ENCODE peak calls at places on chromosomes 1 and 21, in four cellular contexts. E is keratinocyte, M is tibial nerve, O is esophagus squamous epithelium. J is an unnamed sample.
A peak's percentile ranks its signal among the peaks of the same experiment; 100 is the strongest.

GRCh38 chr1:94048413-94049164 is 72.4 kb downstream of the ABCA4 start:
- DNase-seq in E (no peak), M (no peak), O (no peak), J (no peak)

GRCh38 chr1:79128726-79129125 is 122.2 kb upstream of the ADGRL4 start:
- DNase-seq in E (no peak), M (no peak), O (no peak), J (no peak)

GRCh38 chr1:23727362-23727811 is 15.9 kb upstream of the ELOA start:
- DNase-seq in E (no peak), M (peak; percentile 60), O (no peak), J (peak; percentile 39)

GRCh38 chr1:31787261-31787660 is 23.1 kb upstream of the ADGRB2 start:
- DNase-seq in E (no peak), M (no peak), O (no peak), J (no peak)

GRCh38 chr1:243325305-243325890 is 69.6 kb downstream of the SDCCAG8 start:
- DNase-seq in E (peak; percentile 30), M (peak; percentile 75), O (no peak), J (no peak)

GRCh38 chr1:172163479-172164215 is 256.8 kb upstream of the C1orf105 start:
- DNase-seq in E (no peak), M (no peak), O (no peak), J (no peak)

GRCh38 chr21:29436143-29436542 is 137.4 kb downstream of the BACH1 start:
- DNase-seq in E (no peak), M (no peak), O (no peak), J (no peak)

GRCh38 chr1:86119214-86119764 is 37.3 kb downstream of the COL24A1 start:
- DNase-seq in E (no peak), M (no peak), O (no peak), J (no peak)

GRCh38 chr1:92342401-92342800 is 43.5 kb downstream of the RPAP2 start:
- DNase-seq in E (no peak), M (no peak), O (no peak), J (no peak)

GRCh38 chr1:156242738-156243137 is 754 bp downstream of the BGLAP start:
- DNase-seq in E (no peak), M (no peak), O (no peak), J (no peak)

GRCh38 chr1:228045871-228046270 is 36.6 kb upstream of the ARF1 start:
- DNase-seq in E (no peak), M (no peak), O (no peak), J (no peak)

GRCh38 chr1:218886472-218886871 is 287.2 kb upstream of the LYPLAL1 start:
- DNase-seq in E (no peak), M (peak; percentile 58), O (no peak), J (no peak)

GRCh38 chr1:6511461-6512244 is 20.2 kb upstream of the PLEKHG5 start:
- DNase-seq in E (no peak), M (no peak), O (no peak), J (no peak)

GRCh38 chr1:41791667-41792484 is 126.8 kb downstream of the HIVEP3 start:
- DNase-seq in E (no peak), M (no peak), O (no peak), J (no peak)

GRCh38 chr1:9717193-9718005 is 65.9 kb downstream of the PIK3CD start:
- DNase-seq in E (no peak), M (peak; percentile 63), O (peak; percentile 70), J (no peak)

GRCh38 chr1:241998412-241998921 is 431 bp downstream of the MAP1LC3C start:
- DNase-seq in E (peak; percentile 57), M (peak; percentile 80), O (no peak), J (peak; percentile 47)

GRCh38 chr1:226574591-226575435 is 26.2 kb downstream of the STUM start:
- DNase-seq in E (no peak), M (no peak), O (no peak), J (no peak)

GRCh38 chr1:179003474-179004066 is 22.1 kb upstream of the FAM20B start:
- DNase-seq in E (no peak), M (no peak), O (no peak), J (no peak)

GRCh38 chr1:212401838-212402582 is 12.7 kb downstream of the PACC1 start:
- DNase-seq in E (peak; percentile 68), M (no peak), O (no peak), J (no peak)

GRCh38 chr1:81126989-81127571 is 673.7 kb upstream of the ADGRL2 start:
- DNase-seq in E (no peak), M (no peak), O (no peak), J (no peak)

GRCh38 chr1:55064861-55065263 is 25.5 kb downstream of the PCSK9 start:
- DNase-seq in E (no peak), M (no peak), O (no peak), J (peak; percentile 34)

GRCh38 chr1:31413405-31414005 is 492 bp downstream of the SERINC2 start:
- DNase-seq in E (no peak), M (peak; percentile 67), O (no peak), J (no peak)

GRCh38 chr1:19007491-19008441 is 51.3 kb upstream of the IFFO2 start:
- DNase-seq in E (no peak), M (no peak), O (no peak), J (no peak)

GRCh38 chr1:93738075-93738622 is 56.5 kb upstream of the BCAR3 start:
- DNase-seq in E (peak; percentile 95), M (no peak), O (no peak), J (no peak)

GRCh38 chr1:159839135-159839849 is 12.6 kb downstream of the SLAMF8 start:
- DNase-seq in E (no peak), M (no peak), O (no peak), J (no peak)

GRCh38 chr1:109901508-109902145 is 9.0 kb upstream of the CSF1 start:
- DNase-seq in E (peak; percentile 25), M (no peak), O (no peak), J (no peak)

GRCh38 chr1:22678522-22678896 is 25.5 kb downstream of the C1QB start:
- DNase-seq in E (no peak), M (no peak), O (no peak), J (no peak)

GRCh38 chr1:240310226-240310925 is 218.7 kb downstream of the FMN2 start:
- DNase-seq in E (no peak), M (no peak), O (no peak), J (no peak)

GRCh38 chr1:210250665-210250997 is 18.0 kb downstream of the SERTAD4 start:
- DNase-seq in E (no peak), M (no peak), O (no peak), J (peak; percentile 64)

GRCh38 chr1:230384380-230385172 is 41.6 kb downstream of the PGBD5 start:
- DNase-seq in E (no peak), M (no peak), O (no peak), J (no peak)

GRCh38 chr1:32681501-32681900 is 21.1 kb downstream of the SYNC start:
- DNase-seq in E (no peak), M (peak; percentile 19), O (no peak), J (no peak)

GRCh38 chr1:40693425-40693824 is 1.9 kb downstream of the NFYC start:
- DNase-seq in E (no peak), M (no peak), O (no peak), J (no peak)
- H3K27ac ChIP-seq in E (no peak overlapping the region), M (no peak overlapping the region), O (no peak overlapping the region), J (no peak overlapping the region)

GRCh38 chr1:43970911-43971310 is 1.1 kb downstream of the DPH2 start:
- DNase-seq in E (no peak), M (no peak), O (no peak), J (no peak)

GRCh38 chr1:43969416-43969745 is 429 bp upstream of the DPH2 start:
- DNase-seq in E (no peak), M (no peak), O (no peak), J (no peak)

GRCh38 chr1:43970502-43970901 is 692 bp downstream of the DPH2 start:
- DNase-seq in E (no peak), M (no peak), O (no peak), J (no peak)

GRCh38 chr1:43968348-43968948 is 1.4 kb upstream of the DPH2 start:
- DNase-seq in E (no peak), M (no peak), O (no peak), J (no peak)

DNA sequence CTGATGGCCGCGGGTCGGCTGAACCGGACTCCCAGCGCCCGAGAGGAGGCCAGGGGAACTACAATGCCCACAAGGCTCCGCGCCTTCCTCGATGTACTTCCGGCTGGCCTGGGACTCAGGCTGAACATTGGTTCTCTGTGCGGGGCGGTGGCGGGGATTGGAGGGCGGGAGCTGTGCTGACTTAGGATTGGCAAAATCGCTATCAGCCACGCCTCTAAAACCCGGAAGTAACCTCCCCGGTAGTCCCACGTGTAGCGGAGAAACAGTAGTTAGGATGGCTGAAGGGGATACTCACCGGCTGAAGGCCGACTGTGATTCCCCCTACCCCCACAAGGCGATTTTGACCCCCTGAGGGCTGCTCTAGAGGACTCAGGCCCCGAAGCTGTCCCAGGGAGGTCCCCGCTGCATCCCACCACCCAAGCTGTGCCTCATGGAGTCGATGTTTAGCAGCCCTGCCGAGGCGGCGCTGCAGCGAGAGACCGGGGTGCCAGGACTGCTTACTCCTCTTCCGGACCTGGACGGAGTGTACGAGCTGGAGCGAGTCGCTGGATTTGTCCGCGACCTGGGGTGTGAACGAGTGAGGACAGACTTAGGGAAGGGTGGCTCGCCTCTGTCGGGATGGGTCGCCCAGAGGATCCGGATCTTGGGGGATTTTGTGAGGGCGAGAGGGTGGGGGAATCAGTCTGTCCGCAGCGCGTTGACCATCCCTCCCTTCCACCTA is at the start of gene DPH2:
- DNase-seq in E (no peak), M (peak; percentile 95), O (peak; percentile 91), J (peak; percentile 95)
- H3K27ac ChIP-seq in E (peak within 1 kb of the TSS; percentile 68), M (peak within 1 kb of the TSS; percentile 52), O (peak within 1 kb of the TSS; percentile 14), J (peak within 1 kb of the TSS; percentile 67)

GRCh38 chr1:62355095-62355494 is 35.9 kb upstream of the KANK4 start:
- DNase-seq in E (no peak), M (no peak), O (no peak), J (no peak)

GRCh38 chr1:62353853-62354252 is 34.6 kb upstream of the KANK4 start:
- DNase-seq in E (no peak), M (no peak), O (no peak), J (no peak)

GRCh38 chr1:62349470-62350233 is 30.4 kb upstream of the KANK4 start:
- DNase-seq in E (no peak), M (no peak), O (no peak), J (no peak)

GRCh38 chr1:62356257-62356835 is 37.1 kb upstream of the KANK4 start:
- DNase-seq in E (peak; percentile 33), M (no peak), O (no peak), J (no peak)

GRCh38 chr1:62352387-62352786 is 33.2 kb upstream of the KANK4 start:
- DNase-seq in E (no peak), M (no peak), O (no peak), J (no peak)
- H3K27ac ChIP-seq in E (no peak overlapping the region), M (no peak overlapping the region), O (no peak overlapping the region), J (no peak overlapping the region)

GRCh38 chr1:166166701-166167394 is at the start of gene FAM78B:
- DNase-seq in E (no peak), M (peak; percentile 81), O (peak; percentile 11), J (no peak)

GRCh38 chr1:166165661-166166399 is 971 bp downstream of the FAM78B start:
- DNase-seq in E (no peak), M (peak; percentile 10), O (no peak), J (peak; percentile 6)

GRCh38 chr1:166166400-166166699 is 451 bp downstream of the FAM78B start:
- DNase-seq in E (no peak), M (no peak), O (no peak), J (no peak)

GRCh38 chr1:166169182-166169581 is 2.4 kb upstream of the FAM78B start:
- DNase-seq in E (no peak), M (no peak), O (no peak), J (no peak)

GRCh38 chr1:166167395-166167922 is 658 bp upstream of the FAM78B start:
- DNase-seq in E (no peak), M (no peak), O (no peak), J (no peak)
- H3K27ac ChIP-seq in E (no peak overlapping the region), M (peak overlapping the region; percentile 79), O (peak overlapping the region; percentile 83), J (no peak overlapping the region)

J was measured in substantia nigra.